ENCODE peak calls at places on chromosomes 7 and 10, in ten cellular contexts. W, I, A, L, V, Z, R, E, X and B are unnamed samples.

GRCh38 chr10:78856421-78856820 is 212.3 kb upstream of the ZMIZ1 start:
- DNase-seq in W (no peak), I (no peak), A (no peak), L (no peak), V (no peak), Z (no peak), R (no peak), E (no peak), X (no peak), B (no peak)

GRCh38 chr7:47405921-47406765 is 175.8 kb downstream of the TNS3 start:
- DNase-seq in W (peak; percentile 41), I (peak; percentile 63), A (no peak), L (no peak), V (no peak), Z (peak; percentile 56), R (peak; percentile 90), E (no peak), X (no peak), B (no peak)

GRCh38 chr7:100603697-100604077 is 1.5 kb downstream of the PCOLCE start:
- DNase-seq in W (peak; percentile 23), I (no peak), A (no peak), L (no peak), V (no peak), Z (no peak), R (no peak), E (no peak), X (no peak), B (no peak)

GRCh38 chr7:20561908-20562307 is 53.6 kb upstream of the ABCB5 start:
- DNase-seq in W (no peak), I (no peak), A (no peak), L (no peak), V (no peak), Z (no peak), R (no peak), E (no peak), X (peak; percentile 19), B (no peak)

GRCh38 chr10:49217645-49218044 is 29.5 kb upstream of the TMEM273 start:
- DNase-seq in W (no peak), I (no peak), A (no peak), L (no peak), V (no peak), Z (no peak), R (no peak), E (no peak), X (no peak), B (no peak)

GRCh38 chr10:123772645-123773508 is 106.7 kb downstream of the GPR26 start:
- DNase-seq in W (no peak), I (no peak), A (no peak), L (peak; percentile 17), V (no peak), Z (no peak), R (no peak), E (no peak), X (no peak), B (no peak)

GRCh38 chr7:23247602-23248335 is 1.2 kb downstream of the GPNMB start:
- DNase-seq in W (no peak), I (no peak), A (no peak), L (no peak), V (no peak), Z (peak; percentile 21), R (peak; percentile 67), E (peak; percentile 55), X (no peak), B (peak; percentile 54)

GRCh38 chr7:354597-355470 is 64.9 kb downstream of the FOXL3 start:
- DNase-seq in W (no peak), I (no peak), A (no peak), L (no peak), V (no peak), Z (no peak), R (no peak), E (no peak), X (no peak), B (no peak)

GRCh38 chr7:71290382-71290781 is 158.4 kb downstream of the GALNT17 start:
- DNase-seq in W (no peak), I (no peak), A (no peak), L (no peak), V (no peak), Z (no peak), R (no peak), E (no peak), X (no peak), B (no peak)

GRCh38 chr10:92627845-92628480 is 35.0 kb downstream of the KIF11 start:
- DNase-seq in W (no peak), I (no peak), A (no peak), L (no peak), V (no peak), Z (no peak), R (no peak), E (no peak), X (no peak), B (no peak)

GRCh38 chr7:110600983-110601382 is 489.9 kb upstream of the LRRN3 start:
- DNase-seq in W (no peak), I (no peak), A (no peak), L (no peak), V (no peak), Z (no peak), R (no peak), E (no peak), X (no peak), B (no peak)

GRCh38 chr10:73991846-73992245 is 6.1 kb upstream of the VCL start:
- DNase-seq in W (no peak), I (no peak), A (peak; percentile 81), L (peak; percentile 54), V (no peak), Z (no peak), R (peak; percentile 60), E (peak; percentile 72), X (no peak), B (peak; percentile 69)

GRCh38 chr7:43655584-43655983 is 72.7 kb downstream of the STK17A start:
- DNase-seq in W (no peak), I (no peak), A (no peak), L (no peak), V (no peak), Z (no peak), R (no peak), E (no peak), X (no peak), B (no peak)

GRCh38 chr10:71076473-71077142 is 135.8 kb upstream of the UNC5B start:
- DNase-seq in W (no peak), I (no peak), A (no peak), L (no peak), V (no peak), Z (no peak), R (peak; percentile 14), E (no peak), X (no peak), B (no peak)

GRCh38 chr7:44278451-44279161 is 46.8 kb downstream of the CAMK2B start:
- DNase-seq in W (peak; percentile 75), I (no peak), A (no peak), L (no peak), V (no peak), Z (no peak), R (peak; percentile 43), E (no peak), X (no peak), B (no peak)

GRCh38 chr10:70918851-70919530 is 30.6 kb upstream of the PCBD1 start:
- DNase-seq in W (no peak), I (no peak), A (no peak), L (no peak), V (no peak), Z (no peak), R (peak; percentile 38), E (no peak), X (no peak), B (no peak)

GRCh38 chr7:99392659-99393362 is 15.6 kb downstream of the PDAP1 start:
- DNase-seq in W (no peak), I (no peak), A (peak; percentile 88), L (peak; percentile 61), V (no peak), Z (peak; percentile 54), R (no peak), E (peak; percentile 78), X (no peak), B (peak; percentile 72)

GRCh38 chr7:108002726-108003590 is at the start of gene LAMB1:
- DNase-seq in W (peak; percentile 65), I (peak; percentile 73), A (no peak), L (no peak), V (peak; percentile 78), Z (peak; percentile 53), R (peak; percentile 57), E (peak; percentile 19), X (peak; percentile 79), B (peak; percentile 50)

GRCh38 chr10:97319671-97320479 is 804 bp downstream of the FRAT1 start:
- DNase-seq in W (no peak), I (peak; percentile 54), A (peak; percentile 77), L (peak; percentile 59), V (no peak), Z (no peak), R (peak; percentile 87), E (peak; percentile 50), X (peak; percentile 56), B (peak; percentile 62)

GRCh38 chr7:45721949-45722598 is 147.9 kb downstream of the ADCY1 start:
- DNase-seq in W (no peak), I (no peak), A (no peak), L (no peak), V (no peak), Z (no peak), R (no peak), E (peak; percentile 8), X (no peak), B (no peak)
- TF ChIP-seq CTCF in W (no peak), I (no peak), A (no peak), L (no peak), V (no peak), Z (no peak), R (no peak), E (no peak), X (no peak), B (no peak)

GRCh38 chr10:90923111-90923731 is 2.3 kb upstream of the ANKRD1 start:
- DNase-seq in W (no peak), I (no peak), A (no peak), L (no peak), V (no peak), Z (no peak), R (no peak), E (no peak), X (no peak), B (no peak)
- TF ChIP-seq CTCF in W (no peak), I (no peak), A (no peak), L (no peak), V (no peak), Z (no peak), R (no peak), E (no peak), X (no peak), B (no peak)

DNA sequence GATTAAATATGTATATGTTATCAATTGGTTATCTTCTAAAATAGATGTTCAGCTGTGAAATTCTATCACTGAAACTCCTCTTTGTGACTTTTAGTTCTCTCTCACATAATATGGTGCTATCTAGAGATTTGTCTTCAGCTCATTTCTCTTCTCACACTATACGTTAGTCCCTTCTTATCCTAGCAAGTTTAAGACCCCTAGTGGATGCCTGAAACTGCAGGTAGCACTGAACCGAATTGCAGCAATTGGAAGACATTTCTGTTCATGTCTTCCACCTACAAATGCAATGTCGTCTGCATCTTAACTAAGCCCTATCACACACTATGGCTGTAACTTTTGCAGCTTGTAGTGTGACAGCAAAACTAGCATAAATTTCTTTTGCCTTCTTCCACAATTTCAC is 442.7 kb upstream of the POM121L12 start:
- DNase-seq in W (no peak), I (no peak), A (no peak), L (no peak), V (no peak), Z (no peak), R (no peak), E (no peak), X (no peak), B (no peak)
- TF ChIP-seq CTCF in W (no peak), I (no peak), A (no peak), L (no peak), V (no peak), Z (no peak), R (no peak), E (no peak), X (no peak), B (no peak)

GRCh38 chr10:3476186-3476585 is 303.6 kb upstream of the PITRM1 start:
- DNase-seq in W (no peak), I (no peak), A (no peak), L (no peak), V (no peak), Z (no peak), R (no peak), E (no peak), X (no peak), B (no peak)
- TF ChIP-seq CTCF in W (no peak), I (no peak), A (no peak), L (no peak), V (no peak), Z (no peak), R (no peak), E (no peak), X (no peak), B (no peak)